ENCODE peak calls at places on chromosomes 12 and 14, in ten cellular contexts. W is gastrocnemius medialis, Q is ovary, K is heart right ventricle, U is lung, V is Panc1, T is IMR-90, G is GM23248, J is Peyer's patch, R is neuronal stem cell. F is an unnamed sample. For H3K36me3 and H3K4me1, the result is how much of the 10 kb centered on the place peaks cover.

GRCh38 chr12:107990325-107990724 is 138.8 kb upstream of the WSCD2 start:
- DNase-seq in J (no peak), G (peak), K (no peak), U (no peak), T (no peak), W (no peak), V (no peak), R (peak), Q (no peak), F (peak)

GRCh38 chr12:117580718-117581062 is 219.3 kb upstream of the NOS1 start:
- DNase-seq in J (no peak), Q (peak), T (no peak), W (peak), V (no peak), K (peak), U (no peak), R (peak), G (no peak), F (peak)

GRCh38 chr12:25940886-25941285 is 17.6 kb upstream of the RASSF8 start:
- DNase-seq in Q (no peak), J (no peak), G (no peak), K (no peak), T (no peak), W (no peak), V (no peak), U (no peak), R (no peak), F (no peak)

GRCh38 chr14:63897706-63898105 is 44.9 kb downstream of the SYNE2 start:
- DNase-seq in K (no peak), J (no peak), W (no peak), Q (no peak), G (peak), V (no peak), U (no peak), R (no peak), T (peak), F (no peak)

GRCh38 chr12:6093764-6094163 is 30.7 kb downstream of the VWF start:
- DNase-seq in U (no peak), R (no peak), K (no peak), T (no peak), J (no peak), W (no peak), V (no peak), G (peak), Q (no peak), F (no peak)

GRCh38 chr12:90896164-90896563 is 58.8 kb downstream of the CCER1 start:
- DNase-seq in R (no peak), T (peak), U (no peak), J (no peak), W (no peak), G (peak), Q (no peak), V (no peak), K (no peak), F (no peak)

GRCh38 chr14:86510503-86510902 is 980.6 kb downstream of the FLRT2 start:
- DNase-seq in K (no peak), W (no peak), G (no peak), T (peak), R (no peak), U (no peak), V (no peak), Q (no peak), J (no peak), F (peak)

GRCh38 chr12:49131973-49132461 is 822 bp upstream of the TUBA1B start:
- DNase-seq in V (peak), T (peak), W (no peak), U (no peak), Q (no peak), J (no peak), K (no peak), G (peak), R (no peak), F (no peak)

GRCh38 chr14:101189962-101190560 is 286.5 kb upstream of the RTL1 start:
- DNase-seq in K (no peak), U (no peak), Q (no peak), W (no peak), J (no peak), G (no peak), R (no peak), V (no peak), T (no peak), F (no peak)

GRCh38 chr14:83071888-83072501 is 1538.3 kb upstream of the SEL1L start:
- DNase-seq in T (peak), R (peak), V (no peak), J (no peak), U (no peak), K (no peak), G (peak), W (no peak), Q (no peak), F (no peak)

GRCh38 chr12:2944401-2945047 is 14.7 kb upstream of the TEAD4 start:
- DNase-seq in R (peak), G (peak), J (peak), U (peak), T (peak), V (no peak), W (peak), K (peak), Q (peak), F (peak)

GRCh38 chr14:102565331-102565887 is 27.0 kb upstream of the RCOR1 start:
- DNase-seq in K (no peak), J (peak), V (no peak), Q (no peak), G (no peak), W (no peak), R (no peak), T (no peak), U (no peak), F (no peak)

DNA sequence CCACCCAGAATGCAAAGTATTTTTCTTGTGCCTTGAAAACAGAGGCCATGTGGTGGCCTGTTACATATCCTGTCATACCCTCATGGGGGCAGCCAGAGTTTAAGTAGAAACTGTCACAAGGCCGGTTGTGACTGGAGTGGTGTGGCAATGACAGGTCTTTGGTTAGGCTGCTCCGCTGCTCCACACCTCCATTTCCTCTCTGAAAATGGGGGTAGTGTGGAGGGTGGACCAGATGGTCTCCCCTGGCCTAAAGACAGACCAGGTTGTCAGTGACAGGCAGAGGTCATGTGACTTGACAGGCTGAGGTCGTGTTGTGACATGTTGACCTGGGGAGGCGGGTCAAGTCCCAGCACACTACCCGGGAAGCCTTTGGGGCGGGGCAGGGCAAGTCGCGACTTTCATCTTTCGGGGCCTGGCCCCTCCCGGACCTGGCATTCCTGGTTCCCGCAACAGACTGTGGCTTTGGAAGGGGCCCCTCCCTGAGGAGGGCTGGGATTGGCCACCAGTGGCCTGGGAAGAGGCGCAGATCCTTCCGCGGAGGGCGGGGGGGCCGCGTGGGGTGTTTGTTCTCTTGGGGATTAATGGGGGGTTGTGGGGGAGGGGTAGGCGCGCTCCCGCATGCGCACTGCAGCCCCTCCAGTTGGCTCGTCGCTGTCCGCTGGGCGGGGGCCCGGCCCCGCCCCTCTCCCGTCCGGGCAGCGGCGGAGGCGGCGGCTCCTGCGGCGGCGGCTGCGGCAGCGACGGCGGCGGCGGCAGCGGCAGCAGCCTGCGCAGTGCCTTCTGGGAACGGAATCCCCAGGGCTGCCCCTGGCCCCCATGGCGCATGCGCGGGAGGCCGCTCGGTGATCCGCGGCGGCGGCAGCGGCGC is at the start of gene MBD6:
- DNase-seq in T (peak), V (peak), U (peak), R (peak), W (peak), K (peak), J (peak), G (peak), Q (peak), F (peak)
- H3K36me3 ChIP-seq in T (under half), V (under half), U (under half), R (under half), W (under half), K (under half), J (under half), G (under half), Q (under half), F (under half)

DNA sequence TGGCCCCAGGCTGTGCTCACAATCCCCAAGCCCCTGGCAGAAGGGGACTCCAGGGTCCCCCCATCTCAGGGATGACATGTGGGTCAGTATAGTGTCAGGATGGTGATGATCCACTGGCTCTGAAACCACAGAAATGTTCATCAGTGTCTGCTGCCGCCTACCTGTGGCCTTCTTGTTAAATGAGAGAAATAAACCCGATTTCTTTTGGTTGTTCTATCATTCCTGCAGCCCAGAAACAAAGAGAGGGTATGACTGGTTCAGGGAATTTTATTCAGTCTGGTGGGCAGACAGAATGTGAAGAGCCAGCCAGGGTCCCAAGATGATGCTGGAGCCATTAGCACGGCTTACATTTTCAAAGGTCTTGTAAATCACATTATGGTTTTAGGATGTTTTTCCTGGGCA is 86.6 kb downstream of the CRADD start:
- DNase-seq in Q (no peak), R (no peak), J (no peak), T (no peak), U (no peak), W (no peak), V (no peak), G (no peak), K (no peak), F (no peak)
- H3K4me1 ChIP-seq in Q (under half), R (under half), J (under half), T (under half), U (under half), W (half or more), V (under half), G (under half), K (half or more), F (under half)

GRCh38 chr12:24915501-24915900 is 33.4 kb downstream of the BCAT1 start:
- DNase-seq in Q (no peak), T (no peak), G (no peak), R (no peak), J (no peak), V (no peak), K (no peak), W (no peak), U (no peak), F (no peak)

GRCh38 chr12:24911284-24911791 is 37.6 kb downstream of the BCAT1 start:
- DNase-seq in Q (no peak), R (no peak), J (no peak), V (no peak), T (peak), U (no peak), G (peak), K (no peak), W (no peak), F (no peak)

GRCh38 chr12:24913130-24913529 is 35.8 kb downstream of the BCAT1 start:
- DNase-seq in R (no peak), G (no peak), Q (no peak), J (no peak), W (no peak), T (no peak), U (no peak), K (no peak), V (no peak), F (no peak)

GRCh38 chr12:24909667-24910066 is 39.2 kb downstream of the BCAT1 start:
- DNase-seq in V (peak), R (no peak), W (peak), T (peak), J (no peak), Q (no peak), G (peak), U (peak), K (no peak), F (no peak)

GRCh38 chr12:24913953-24914352 is 34.9 kb downstream of the BCAT1 start:
- DNase-seq in T (no peak), W (no peak), J (no peak), R (no peak), K (no peak), Q (no peak), G (no peak), V (no peak), U (no peak), F (no peak)
- H3K36me3 ChIP-seq in T (under half), W (under half), J (under half), R (under half), K (under half), Q (under half), G (under half), V (under half), U (under half), F (under half)

GRCh38 chr14:33567003-33567735 is 383.7 kb downstream of the EGLN3 start:
- DNase-seq in W (no peak), G (no peak), J (no peak), R (no peak), T (no peak), U (no peak), V (no peak), Q (no peak), K (no peak), F (no peak)

GRCh38 chr14:33570717-33571058 is 380.2 kb downstream of the EGLN3 start:
- DNase-seq in U (no peak), K (no peak), Q (no peak), G (peak), T (no peak), V (no peak), W (no peak), R (no peak), J (no peak), F (no peak)

GRCh38 chr14:33567736-33568124 is 383.1 kb downstream of the EGLN3 start:
- DNase-seq in R (no peak), V (no peak), G (peak), J (no peak), Q (no peak), T (no peak), W (no peak), K (no peak), U (no peak), F (no peak)

GRCh38 chr14:33569844-33570716 is 380.8 kb downstream of the EGLN3 start:
- DNase-seq in J (no peak), U (no peak), Q (no peak), R (no peak), G (peak), T (no peak), V (no peak), W (no peak), K (no peak), F (no peak)

DNA sequence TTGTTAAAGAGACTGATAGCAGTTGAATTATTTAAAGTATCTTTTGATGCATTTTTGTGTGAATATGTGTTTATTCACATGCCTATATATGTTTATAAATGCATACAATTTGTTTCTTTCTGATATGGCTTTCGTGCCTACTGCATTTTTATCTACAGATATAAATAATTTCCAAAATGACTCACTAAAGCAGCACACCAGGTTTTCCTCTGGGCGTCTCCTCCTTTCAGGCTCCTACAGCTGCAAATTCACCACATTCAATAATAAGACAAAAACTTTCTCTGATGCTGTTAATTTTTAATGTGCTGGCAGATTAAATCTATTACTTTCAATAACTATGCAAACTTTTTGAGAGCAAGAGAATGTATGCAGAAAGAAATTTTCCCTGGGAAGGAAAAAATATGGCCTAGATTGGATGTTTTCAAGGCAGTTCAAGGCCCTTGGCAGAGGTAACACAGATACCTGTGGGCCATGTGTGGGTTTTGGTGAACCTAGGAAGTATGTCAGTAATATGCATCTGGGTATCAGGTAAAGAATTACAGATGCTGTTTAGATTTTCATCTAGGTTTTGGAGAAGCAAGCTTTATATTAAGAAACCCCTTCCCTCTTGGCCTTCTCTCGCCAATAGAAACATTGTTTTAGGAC is 381.8 kb downstream of the EGLN3 start:
- DNase-seq in V (no peak), J (no peak), U (no peak), K (no peak), Q (no peak), T (no peak), W (no peak), R (no peak), G (peak), F (no peak)
- H3K4me1 ChIP-seq in V (under half), J (under half), U (under half), K (under half), Q (under half), T (under half), W (under half), R (under half), G (under half), F (under half)

GRCh38 chr12:78419513-78419912 is 445.1 kb upstream of the SYT1 start:
- DNase-seq in J (no peak), V (no peak), Q (no peak), K (no peak), W (no peak), G (no peak), R (no peak), T (peak), U (no peak), F (no peak)

GRCh38 chr12:78418919-78419318 is 445.7 kb upstream of the SYT1 start:
- DNase-seq in K (no peak), W (no peak), R (no peak), G (no peak), Q (no peak), U (no peak), J (no peak), T (no peak), V (no peak), F (no peak)

DNA sequence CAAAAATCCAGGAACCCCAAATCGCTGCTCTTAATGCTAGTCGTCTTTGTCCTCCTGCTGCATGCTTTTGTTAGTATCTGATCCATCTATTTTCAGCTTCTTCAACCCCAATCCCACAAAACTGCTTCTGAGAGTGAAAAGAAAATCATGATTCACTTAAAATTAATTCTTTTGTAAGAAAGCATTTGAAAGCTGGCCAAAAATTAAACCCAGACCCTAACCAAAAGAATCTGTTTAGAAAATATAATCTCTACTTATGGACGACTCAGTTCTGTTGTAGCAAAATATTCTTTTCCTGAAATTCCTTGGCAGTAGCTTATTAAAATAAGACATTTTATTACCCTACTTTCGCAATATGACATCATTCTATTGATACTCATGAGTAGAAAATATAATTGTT is 443.6 kb upstream of the SYT1 start:
- DNase-seq in R (no peak), T (peak), V (no peak), G (peak), J (no peak), W (no peak), U (no peak), K (no peak), Q (no peak), F (no peak)
- H3K36me3 ChIP-seq in R (under half), T (under half), V (under half), G (under half), J (under half), W (under half), U (under half), K (under half), Q (under half), F (under half)

GRCh38 chr12:46383654-46384450 is 11.3 kb upstream of the SLC38A2 start:
- DNase-seq in U (peak), J (peak), W (peak), Q (peak), G (peak), R (peak), T (peak), K (peak), V (no peak), F (peak)
- H3K4me1 ChIP-seq in U (under half), J (under half), W (under half), Q (under half), G (half or more), R (under half), T (under half), K (under half), V (half or more), F (under half)

F was measured in uterus.